ENCODE peak calls at places on chromosomes 2 and 18, in four cellular contexts. One of them, this sample, is unnamed.

GRCh38 chr2:175931751-175932295 is 70.2 kb downstream of the LNPK start:
- DNase-seq in HEK293T: no peak
- DNase-seq in K562: no peak
- DNase-seq in GM12878: no peak
- DNase-seq in this sample: no peak

GRCh38 chr2:25332571-25332970 is 9.2 kb downstream of the DNMT3A start:
- DNase-seq in K562: no peak
- DNase-seq in GM12878: no peak
- DNase-seq in HEK293T: no peak
- DNase-seq in this sample: no peak

GRCh38 chr2:44537264-44537663 is 175.5 kb downstream of the CAMKMT start:
- DNase-seq in HEK293T: no peak
- DNase-seq in GM12878: no peak
- DNase-seq in K562: no peak
- DNase-seq in this sample: no peak

GRCh38 chr2:26710174-26710573 is 17.7 kb downstream of the KCNK3 start:
- DNase-seq in K562: no peak
- DNase-seq in GM12878: no peak
- DNase-seq in HEK293T: no peak
- DNase-seq in this sample: no peak

GRCh38 chr2:66495788-66496640 is 61.1 kb downstream of the MEIS1 start:
- DNase-seq in GM12878: no peak
- DNase-seq in K562: peak
- DNase-seq in HEK293T: peak
- DNase-seq in this sample: peak

GRCh38 chr2:169770991-169771390 is 27.7 kb upstream of the SSB start:
- DNase-seq in HEK293T: no peak
- DNase-seq in GM12878: no peak
- DNase-seq in K562: no peak
- DNase-seq in this sample: no peak

GRCh38 chr2:75709297-75709696 is 1.4 kb downstream of the GCFC2 start:
- DNase-seq in K562: peak
- DNase-seq in HEK293T: no peak
- DNase-seq in GM12878: no peak
- DNase-seq in this sample: peak

GRCh38 chr2:176544579-176545365 is 275.5 kb downstream of the MTX2 start:
- DNase-seq in GM12878: no peak
- DNase-seq in HEK293T: no peak
- DNase-seq in K562: no peak
- DNase-seq in this sample: no peak

GRCh38 chr2:10549621-10550020 is 101.5 kb upstream of the ODC1 start:
- DNase-seq in K562: no peak
- DNase-seq in GM12878: no peak
- DNase-seq in HEK293T: no peak
- DNase-seq in this sample: no peak

GRCh38 chr2:20595439-20596192 is 55.3 kb downstream of the HS1BP3 start:
- DNase-seq in GM12878: peak
- DNase-seq in K562: peak
- DNase-seq in HEK293T: no peak
- DNase-seq in this sample: peak

GRCh38 chr2:160324161-160324768 is 124.2 kb upstream of the ITGB6 start:
- DNase-seq in HEK293T: peak
- DNase-seq in K562: peak
- DNase-seq in GM12878: no peak
- DNase-seq in this sample: peak

GRCh38 chr2:64888591-64889309 is 100.4 kb upstream of the SLC1A4 start:
- DNase-seq in K562: peak
- DNase-seq in GM12878: no peak
- DNase-seq in HEK293T: no peak
- DNase-seq in this sample: peak

GRCh38 chr2:232456296-232457120 is 555 bp downstream of the ALPI start:
- DNase-seq in K562: no peak
- DNase-seq in HEK293T: no peak
- DNase-seq in GM12878: no peak
- DNase-seq in this sample: no peak

GRCh38 chr2:176370423-176370822 is 101.2 kb downstream of the MTX2 start:
- DNase-seq in HEK293T: no peak
- DNase-seq in K562: no peak
- DNase-seq in GM12878: no peak
- DNase-seq in this sample: no peak

GRCh38 chr18:13455960-13456471 is 237.5 kb downstream of the LDLRAD4 start:
- DNase-seq in HEK293T: no peak
- DNase-seq in GM12878: peak
- DNase-seq in K562: no peak
- DNase-seq in this sample: no peak

GRCh38 chr2:26765475-26766200 is 1.6 kb downstream of the SLC35F6 start:
- DNase-seq in K562: no peak
- DNase-seq in HEK293T: no peak
- DNase-seq in GM12878: no peak
- DNase-seq in this sample: no peak

GRCh38 chr2:3343012-3343411 is 34.6 kb downstream of the EIPR1 start:
- DNase-seq in K562: no peak
- DNase-seq in GM12878: no peak
- DNase-seq in HEK293T: no peak
- DNase-seq in this sample: no peak

GRCh38 chr2:238005528-238005927 is 38.7 kb downstream of the UBE2F start:
- DNase-seq in GM12878: no peak
- DNase-seq in HEK293T: no peak
- DNase-seq in K562: no peak
- DNase-seq in this sample: peak

GRCh38 chr2:47388888-47389287 is 14.1 kb upstream of the MSH2 start:
- DNase-seq in GM12878: no peak
- DNase-seq in K562: no peak
- DNase-seq in HEK293T: no peak
- DNase-seq in this sample: no peak

GRCh38 chr2:121375621-121376159 is 90.7 kb upstream of the TFCP2L1 start:
- DNase-seq in GM12878: no peak
- DNase-seq in HEK293T: no peak
- DNase-seq in K562: no peak
- DNase-seq in this sample: no peak

GRCh38 chr2:57550912-57551311 is 495.7 kb upstream of the VRK2 start:
- DNase-seq in GM12878: no peak
- DNase-seq in HEK293T: no peak
- DNase-seq in K562: no peak
- DNase-seq in this sample: no peak

GRCh38 chr2:221641181-221641871 is 69.2 kb upstream of the EPHA4 start:
- DNase-seq in K562: no peak
- DNase-seq in GM12878: no peak
- DNase-seq in HEK293T: no peak
- DNase-seq in this sample: no peak

GRCh38 chr2:142754182-142754581 is 123.3 kb upstream of the KYNU start:
- DNase-seq in GM12878: no peak
- DNase-seq in HEK293T: no peak
- DNase-seq in K562: no peak
- DNase-seq in this sample: no peak

GRCh38 chr2:134234535-134234934 is 19.3 kb upstream of the MGAT5 start:
- DNase-seq in K562: no peak
- DNase-seq in GM12878: no peak
- DNase-seq in HEK293T: no peak
- DNase-seq in this sample: peak

GRCh38 chr2:166957686-166958085 is 69.4 kb downstream of the XIRP2 start:
- DNase-seq in HEK293T: no peak
- DNase-seq in GM12878: no peak
- DNase-seq in K562: no peak
- DNase-seq in this sample: peak

GRCh38 chr18:13993730-13994129 is 78.4 kb upstream of the MC2R start:
- DNase-seq in GM12878: no peak
- DNase-seq in K562: no peak
- DNase-seq in HEK293T: no peak
- DNase-seq in this sample: no peak

GRCh38 chr18:59479776-59480175 is 120.7 kb upstream of the LMAN1 start:
- DNase-seq in GM12878: no peak
- DNase-seq in HEK293T: no peak
- DNase-seq in K562: no peak
- DNase-seq in this sample: no peak

GRCh38 chr2:129796801-129797488 is 182.5 kb upstream of the RAB6C start:
- DNase-seq in GM12878: no peak
- DNase-seq in K562: no peak
- DNase-seq in HEK293T: no peak
- DNase-seq in this sample: no peak

GRCh38 chr2:200408428-200409311 is 101.2 kb downstream of the KCTD18 start:
- DNase-seq in HEK293T: no peak
- DNase-seq in K562: peak
- DNase-seq in GM12878: no peak
- DNase-seq in this sample: peak

GRCh38 chr2:200403794-200404193 is 97.3 kb downstream of the SPATS2L start:
- DNase-seq in HEK293T: no peak
- DNase-seq in GM12878: no peak
- DNase-seq in K562: no peak
- DNase-seq in this sample: peak

GRCh38 chr2:200406379-200406778 is 99.9 kb downstream of the SPATS2L start:
- DNase-seq in GM12878: no peak
- DNase-seq in K562: no peak
- DNase-seq in HEK293T: no peak
- DNase-seq in this sample: peak

GRCh38 chr2:200404615-200405014 is 98.1 kb downstream of the SPATS2L start:
- DNase-seq in HEK293T: no peak
- DNase-seq in GM12878: no peak
- DNase-seq in K562: no peak
- DNase-seq in this sample: no peak

DNA sequence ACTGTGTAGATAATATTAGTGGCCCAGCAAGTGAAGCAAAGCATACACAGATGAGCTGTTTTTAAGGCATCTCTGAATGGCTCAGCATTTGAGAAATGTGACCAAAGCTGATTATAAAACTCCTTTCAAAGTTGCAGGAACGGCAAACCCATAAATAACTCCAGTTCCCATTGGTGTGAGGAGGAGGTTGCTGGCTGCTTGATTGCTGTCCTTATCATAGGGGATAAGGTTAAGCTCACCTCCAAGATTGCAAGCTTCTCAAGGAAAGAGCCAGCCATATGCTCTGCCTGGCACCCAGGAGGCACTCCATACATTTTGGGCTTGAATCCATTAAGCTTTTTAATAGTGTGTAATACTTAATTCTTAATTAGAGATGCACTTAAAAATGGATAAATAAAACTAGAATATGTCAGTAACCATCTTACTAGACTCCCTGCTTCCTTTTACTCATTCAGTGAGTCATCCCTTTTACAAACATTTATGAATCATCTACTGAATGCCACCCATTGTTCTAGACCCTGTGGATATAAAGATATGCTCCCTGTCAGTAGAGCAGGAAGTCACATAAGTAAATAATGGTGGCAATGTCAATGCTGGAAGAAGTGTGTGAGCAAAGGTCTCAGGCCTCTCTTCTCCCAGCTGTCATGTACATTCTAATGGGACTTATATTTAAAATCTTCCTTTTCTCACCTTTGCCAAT is 99.3 kb downstream of the SPATS2L start:
- DNase-seq in HEK293T: no peak
- DNase-seq in GM12878: no peak
- DNase-seq in K562: peak
- DNase-seq in this sample: peak
- TF ChIP-seq FOXK2 in HEK293T: no peak
- TF ChIP-seq FOXK2 in GM12878: no peak
- TF ChIP-seq FOXK2 in K562: peak
- TF ChIP-seq FOXK2 in this sample: peak

DNA sequence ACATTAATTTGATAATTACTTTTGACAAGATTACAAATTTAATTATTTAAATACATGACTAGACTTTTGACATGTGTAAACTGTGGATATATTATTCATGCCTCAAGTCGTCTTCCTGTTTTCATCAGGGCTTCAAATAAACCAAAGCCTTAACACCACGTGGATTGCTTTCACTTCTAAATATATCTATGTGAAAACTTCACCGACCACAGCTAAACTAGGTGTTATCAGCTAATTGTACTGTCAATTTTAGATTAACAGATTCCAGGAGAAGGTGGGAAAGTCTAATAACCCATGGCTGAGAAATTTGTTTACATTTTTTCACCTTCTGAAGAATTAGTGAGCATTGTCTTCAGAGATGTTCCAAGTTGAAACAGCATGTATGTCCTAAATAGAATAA is 494.7 kb upstream of the FAM98A start:
- DNase-seq in GM12878: no peak
- DNase-seq in K562: no peak
- DNase-seq in HEK293T: no peak
- DNase-seq in this sample: no peak
- TF ChIP-seq FOXK2 in GM12878: no peak
- TF ChIP-seq FOXK2 in K562: no peak
- TF ChIP-seq FOXK2 in HEK293T: no peak
- TF ChIP-seq FOXK2 in this sample: no peak

GRCh38 chr2:37020212-37020886 is 54.0 kb upstream of the STRN start:
- DNase-seq in K562: no peak
- DNase-seq in GM12878: no peak
- DNase-seq in HEK293T: no peak
- DNase-seq in this sample: no peak
- TF ChIP-seq FOXK2 in K562: no peak
- TF ChIP-seq FOXK2 in GM12878: no peak
- TF ChIP-seq FOXK2 in HEK293T: no peak
- TF ChIP-seq FOXK2 in this sample: no peak

DNA sequence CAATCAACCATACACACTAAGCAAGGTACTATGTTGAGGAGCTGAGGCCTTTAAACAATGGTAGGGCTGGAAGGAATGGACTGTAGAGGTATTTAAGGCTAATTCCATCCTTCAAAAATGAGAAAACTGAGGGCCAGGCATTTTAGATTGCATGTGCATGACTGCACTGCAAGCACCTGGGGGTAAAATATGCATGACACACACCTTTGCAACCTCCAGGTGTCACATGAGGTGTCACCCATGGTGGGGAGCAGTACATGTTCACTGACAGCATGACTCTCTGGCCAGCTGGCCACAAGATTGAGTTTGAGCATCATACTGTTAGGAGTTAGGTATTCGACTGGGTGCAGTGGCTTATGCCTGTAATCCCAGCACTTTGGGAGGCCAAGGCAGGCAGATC is 182.8 kb downstream of the ZBTB7C start:
- DNase-seq in K562: no peak
- DNase-seq in GM12878: no peak
- DNase-seq in HEK293T: no peak
- DNase-seq in this sample: no peak
- TF ChIP-seq FOXK2 in K562: no peak
- TF ChIP-seq FOXK2 in GM12878: no peak
- TF ChIP-seq FOXK2 in HEK293T: no peak
- TF ChIP-seq FOXK2 in this sample: no peak

GRCh38 chr18:32735781-32736180 is 37.0 kb downstream of the KLHL14 start:
- DNase-seq in K562: no peak
- DNase-seq in HEK293T: no peak
- DNase-seq in GM12878: no peak
- DNase-seq in this sample: peak
- TF ChIP-seq FOXK2 in K562: no peak
- TF ChIP-seq FOXK2 in HEK293T: no peak
- TF ChIP-seq FOXK2 in GM12878: no peak
- TF ChIP-seq FOXK2 in this sample: no peak